ENCODE peak calls at places on chromosomes 13 and 19, in nine cellular contexts. C is H9; P is sigmoid colon; U is fibroblast of the aortic adventitia; A is omental fat pad; S is pancreas; F is CD8-positive, alpha-beta T cell; D is suprapubic skin; N is MCF 10A. Z is an unnamed sample.

GRCh38 chr13:97141564-97142005 is 80.5 kb upstream of the MBNL2 start:
- DNase-seq in C (peak; percentile 72), P (peak; percentile 73), U (peak; percentile 73), A (no peak), S (peak; percentile 61), F (no peak), D (peak; percentile 65), N (peak; percentile 96), Z (no peak)

GRCh38 chr13:35630551-35631275 is 154.2 kb upstream of the MAB21L1 start:
- DNase-seq in C (peak; percentile 75), P (no peak), U (peak; percentile 75), A (no peak), S (no peak), F (no peak), D (no peak), N (peak; percentile 66), Z (no peak)

GRCh38 chr19:39126593-39127187 is 1.1 kb downstream of the PAK4 start:
- DNase-seq in C (no peak), P (no peak), U (peak; percentile 54), A (no peak), S (peak; percentile 89), F (no peak), D (no peak), N (peak; percentile 53), Z (no peak)

GRCh38 chr13:110161112-110161897 is 145.7 kb downstream of the COL4A1 start:
- DNase-seq in C (no peak), P (no peak), U (no peak), A (no peak), S (no peak), F (no peak), D (no peak), N (no peak), Z (no peak)

GRCh38 chr19:17260842-17261325 is 3.7 kb downstream of the USHBP1 start:
- DNase-seq in C (peak; percentile 96), P (peak; percentile 89), U (peak; percentile 75), A (peak; percentile 63), S (peak; percentile 90), F (peak; percentile 92), D (peak; percentile 88), N (peak; percentile 93), Z (peak; percentile 65)

GRCh38 chr13:41018583-41018909 is 570 bp downstream of the ELF1 start:
- DNase-seq in C (no peak), P (no peak), U (no peak), A (no peak), S (no peak), F (no peak), D (no peak), N (no peak), Z (no peak)

GRCh38 chr13:63463782-63464610 is 2048.3 kb upstream of the PCDH20 start:
- DNase-seq in C (no peak), P (no peak), U (no peak), A (no peak), S (no peak), F (no peak), D (no peak), N (peak; percentile 14), Z (no peak)

GRCh38 chr13:64029343-64030093 is 2613.9 kb upstream of the PCDH20 start:
- DNase-seq in C (no peak), P (no peak), U (no peak), A (no peak), S (no peak), F (no peak), D (no peak), N (no peak), Z (no peak)

GRCh38 chr19:4971424-4971793 is 2.5 kb downstream of the KDM4B start:
- DNase-seq in C (peak; percentile 84), P (peak; percentile 76), U (no peak), A (no peak), S (no peak), F (no peak), D (peak; percentile 70), N (peak; percentile 55), Z (peak; percentile 89)

GRCh38 chr13:46728777-46729176 is 68.2 kb downstream of the ESD start:
- DNase-seq in C (no peak), P (no peak), U (no peak), A (no peak), S (no peak), F (no peak), D (no peak), N (peak; percentile 25), Z (no peak)

GRCh38 chr19:43623889-43624670 is 4.7 kb upstream of the ZNF428 start:
- DNase-seq in C (peak; percentile 93), P (no peak), U (no peak), A (no peak), S (no peak), F (no peak), D (no peak), N (no peak), Z (no peak)

GRCh38 chr13:59111711-59112110 is 1052.0 kb downstream of the DIAPH3 start:
- DNase-seq in C (no peak), P (no peak), U (peak; percentile 74), A (no peak), S (no peak), F (no peak), D (no peak), N (no peak), Z (no peak)

GRCh38 chr19:56919308-56919995 is 78.9 kb upstream of the PEG3 start:
- DNase-seq in C (no peak), P (no peak), U (no peak), A (no peak), S (no peak), F (no peak), D (no peak), N (no peak), Z (no peak)

GRCh38 chr13:97026759-97027555 is 32.7 kb upstream of the OXGR1 start:
- DNase-seq in C (no peak), P (no peak), U (peak; percentile 42), A (no peak), S (no peak), F (no peak), D (no peak), N (no peak), Z (no peak)

GRCh38 chr13:77143325-77143907 is 116.5 kb upstream of the FBXL3 start:
- DNase-seq in C (no peak), P (no peak), U (peak; percentile 10), A (no peak), S (no peak), F (no peak), D (no peak), N (peak; percentile 77), Z (no peak)

GRCh38 chr13:26706381-26706780 is 54.2 kb downstream of the GPR12 start:
- DNase-seq in C (no peak), P (no peak), U (no peak), A (no peak), S (no peak), F (no peak), D (no peak), N (no peak), Z (no peak)
- TF ChIP-seq CTCF in C (peak; percentile 48), P (no peak), U (peak; percentile 1), A (no peak), S (no peak), F (no peak), D (no peak), N (no peak), Z (peak; percentile 10)

GRCh38 chr13:26523007-26523406 is 34.5 kb upstream of the WASF3 start:
- DNase-seq in C (no peak), P (no peak), U (no peak), A (no peak), S (no peak), F (no peak), D (no peak), N (no peak), Z (no peak)

GRCh38 chr13:26515721-26516120 is 41.8 kb upstream of the WASF3 start:
- DNase-seq in C (no peak), P (no peak), U (no peak), A (no peak), S (no peak), F (no peak), D (no peak), N (no peak), Z (no peak)

GRCh38 chr13:26513931-26514330 is 43.6 kb upstream of the WASF3 start:
- DNase-seq in C (no peak), P (no peak), U (no peak), A (no peak), S (no peak), F (no peak), D (no peak), N (no peak), Z (no peak)

GRCh38 chr13:26517931-26518330 is 39.6 kb upstream of the WASF3 start:
- DNase-seq in C (no peak), P (no peak), U (no peak), A (no peak), S (no peak), F (no peak), D (no peak), N (no peak), Z (no peak)

DNA sequence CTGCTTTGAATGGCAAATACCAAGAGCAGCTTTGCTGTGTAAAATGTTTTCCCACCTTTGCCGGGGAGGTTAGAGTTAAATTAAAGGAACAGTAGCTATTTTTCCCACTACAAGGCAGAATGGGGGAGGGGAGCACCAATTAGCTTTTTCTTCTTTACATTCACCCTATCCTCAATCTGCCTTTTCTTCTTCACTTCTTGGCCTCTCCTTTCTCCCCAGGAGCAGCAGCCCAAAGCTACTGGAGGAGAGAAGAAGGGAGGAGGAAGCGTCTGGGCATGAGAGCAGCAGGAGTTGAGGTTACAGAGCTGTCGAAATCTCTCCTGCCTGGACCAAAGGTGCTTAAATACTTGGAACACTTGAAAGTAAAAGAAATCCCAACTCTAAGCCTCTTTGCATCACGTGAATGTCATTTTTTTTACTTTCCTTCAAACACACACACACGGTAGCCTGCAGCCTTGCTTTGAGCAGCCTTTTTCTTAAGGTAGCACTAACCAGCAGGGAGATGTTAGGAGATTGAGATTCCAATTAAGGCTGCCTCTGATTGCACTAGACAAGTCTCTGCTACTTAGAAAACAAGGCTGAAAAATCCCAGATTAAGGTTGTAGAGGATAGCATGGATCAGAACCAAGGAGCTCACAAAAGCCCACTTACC is 38.9 kb upstream of the WASF3 start:
- DNase-seq in C (no peak), P (no peak), U (no peak), A (no peak), S (no peak), F (no peak), D (no peak), N (no peak), Z (no peak)
- TF ChIP-seq CTCF in C (no peak), P (no peak), U (no peak), A (no peak), S (no peak), F (no peak), D (no peak), N (no peak), Z (no peak)

GRCh38 chr13:85816413-85816812 is 17.2 kb upstream of the SLITRK6 start:
- DNase-seq in C (no peak), P (no peak), U (no peak), A (no peak), S (no peak), F (no peak), D (no peak), N (peak; percentile 10), Z (no peak)
- TF ChIP-seq CTCF in C (no peak), P (no peak), U (no peak), A (no peak), S (no peak), F (no peak), D (no peak), N (peak; percentile 24), Z (peak; percentile 20)

DNA sequence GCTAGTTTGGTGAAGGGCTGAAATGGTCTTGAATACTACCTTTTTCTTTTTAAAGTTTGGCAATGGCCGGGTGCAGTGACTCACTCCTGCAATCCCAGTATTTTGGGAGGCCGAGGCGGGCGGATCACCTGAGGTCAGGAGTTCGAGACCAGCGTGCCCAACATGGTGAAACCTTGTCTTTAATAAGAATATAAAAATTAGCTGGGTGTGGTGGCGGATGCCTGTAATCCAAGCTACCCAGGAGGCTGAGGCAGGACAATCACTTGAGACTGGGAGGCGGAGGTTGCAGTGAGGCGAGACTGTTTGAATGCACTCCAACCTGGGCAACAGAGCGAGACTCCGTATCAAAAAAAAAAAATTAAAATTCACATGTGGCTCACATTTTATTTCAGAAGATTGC is 880 bp upstream of the ZNF723 start:
- DNase-seq in C (no peak), P (no peak), U (no peak), A (no peak), S (no peak), F (no peak), D (no peak), N (no peak), Z (no peak)
- TF ChIP-seq CTCF in C (no peak), P (no peak), U (no peak), A (no peak), S (no peak), F (no peak), D (no peak), N (no peak), Z (no peak)

Z was measured in D721Med.